ENCODE peak calls at places on chromosome 20, in six cellular contexts. V is fibroblast of lung, F is adipocyte, P is cardiac muscle cell, D is left ventricle myocardium inferior, O is transverse colon. C is an unnamed sample.

GRCh38 chr20:24752612-24753011 is 196.5 kb upstream of the CST7 start:
- DNase-seq in V (no peak), F (no peak), P (no peak), D (no peak), O (no peak), C (no peak)

GRCh38 chr20:33781133-33781532 is 30.0 kb upstream of the CHMP4B start:
- DNase-seq in V (no peak), F (no peak), P (no peak), D (no peak), O (no peak), C (no peak)

GRCh38 chr20:34849778-34850177 is 22.9 kb downstream of the GGT7 start:
- DNase-seq in V (no peak), F (no peak), P (no peak), D (no peak), O (no peak), C (no peak)

GRCh38 chr20:35433337-35433736 is 4.7 kb downstream of the GDF5 start:
- DNase-seq in V (no peak), F (no peak), P (no peak), D (no peak), O (no peak), C (no peak)

GRCh38 chr20:55415567-55416142 is 589.7 kb downstream of the CBLN4 start:
- DNase-seq in V (no peak), F (peak; percentile 11), P (peak; percentile 18), D (no peak), O (no peak), C (no peak)

GRCh38 chr20:45448250-45448649 is 21.3 kb upstream of the WFDC2 start:
- DNase-seq in V (no peak), F (no peak), P (no peak), D (no peak), O (no peak), C (no peak)

GRCh38 chr20:1375515-1375914 is 17.3 kb downstream of the FKBP1A start:
- DNase-seq in V (peak; percentile 79), F (peak; percentile 73), P (no peak), D (no peak), O (no peak), C (peak; percentile 56)

GRCh38 chr20:52035977-52036376 is 155.6 kb downstream of the ZFP64 start:
- DNase-seq in V (no peak), F (no peak), P (no peak), D (peak; percentile 17), O (no peak), C (no peak)

GRCh38 chr20:13013411-13013810 is 4.6 kb downstream of the SPTLC3 start:
- DNase-seq in V (no peak), F (no peak), P (no peak), D (no peak), O (no peak), C (peak; percentile 74)

GRCh38 chr20:12152996-12153395 is 235.3 kb downstream of the BTBD3 start:
- DNase-seq in V (peak; percentile 73), F (peak; percentile 25), P (no peak), D (no peak), O (no peak), C (peak; percentile 51)

GRCh38 chr20:50193851-50194830 is 3.5 kb downstream of the CEBPB start:
- DNase-seq in V (peak; percentile 41), F (peak; percentile 34), P (no peak), D (no peak), O (no peak), C (no peak)

GRCh38 chr20:57167971-57168693 is 98.3 kb downstream of the BMP7 start:
- DNase-seq in V (peak; percentile 38), F (no peak), P (no peak), D (peak; percentile 52), O (no peak), C (no peak)

GRCh38 chr20:63741354-63741675 is 1.7 kb downstream of the SLC2A4RG start:
- DNase-seq in V (no peak), F (no peak), P (no peak), D (no peak), O (no peak), C (no peak)
- H3K36me3 ChIP-seq in V (peaks cover 18% of the 10 kb centered on the region), F (peaks cover 21% of the 10 kb centered on the region), P (peaks cover 30% of the 10 kb centered on the region), D (peaks cover 45% of the 10 kb centered on the region), O (no peaks in the 10 kb centered on the region), C (no peaks in the 10 kb centered on the region)

GRCh38 chr20:41076776-41077175 is 48.2 kb downstream of the TOP1 start:
- DNase-seq in V (no peak), F (no peak), P (no peak), D (no peak), O (no peak), C (no peak)
- H3K36me3 ChIP-seq in V (peaks cover 7% of the 10 kb centered on the region), F (peaks cover 39% of the 10 kb centered on the region), P (peaks cover 37% of the 10 kb centered on the region), D (peaks cover 24% of the 10 kb centered on the region), O (no peaks in the 10 kb centered on the region), C (peaks cover 20% of the 10 kb centered on the region)

GRCh38 chr20:61807426-61808160 is 258.1 kb downstream of the TAF4 start:
- DNase-seq in V (no peak), F (no peak), P (no peak), D (no peak), O (no peak), C (no peak)
- H3K36me3 ChIP-seq in V (no peaks in the 10 kb centered on the region), F (no peaks in the 10 kb centered on the region), P (no peaks in the 10 kb centered on the region), D (no peaks in the 10 kb centered on the region), O (no peaks in the 10 kb centered on the region), C (no peaks in the 10 kb centered on the region)

DNA sequence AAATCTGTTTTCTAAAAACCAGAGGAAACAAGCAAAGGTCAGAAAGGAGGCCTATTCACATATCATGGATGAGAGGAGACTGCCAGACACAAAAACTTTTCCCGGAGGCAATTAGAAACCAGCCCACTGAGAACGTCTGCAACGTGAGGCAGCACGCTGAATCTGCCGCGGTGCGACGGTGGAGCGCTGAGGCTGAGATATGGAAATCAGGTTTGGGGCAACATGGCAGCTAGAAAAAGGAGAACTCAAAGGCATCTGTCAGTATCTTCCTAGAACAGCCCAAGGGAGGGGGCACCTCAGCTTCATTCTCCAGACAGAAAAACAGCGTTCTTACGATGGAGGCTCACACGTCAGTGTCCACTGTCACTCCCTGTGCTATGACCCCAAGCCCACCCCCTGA is 5.2 kb downstream of the PRELID3B start:
- DNase-seq in V (no peak), F (no peak), P (no peak), D (no peak), O (no peak), C (no peak)
- H3K36me3 ChIP-seq in V (peaks cover 2% of the 10 kb centered on the region), F (peaks cover 48% of the 10 kb centered on the region), P (peaks cover 30% of the 10 kb centered on the region), D (peaks cover 47% of the 10 kb centered on the region), O (no peaks in the 10 kb centered on the region), C (peaks cover 29% of the 10 kb centered on the region)